ENCODE peak calls at places on chromosomes 5 and 9, in nine cellular contexts. M is pons; H is fibroblast of lung; C is left colon; E is colonic mucosa; K is stimulated activated CD4-positive, alpha-beta T cell treated with anti-CD3 and anti-CD28 coated beads, Interleukin-4, amount 100 ng/mL, for 48 hours; Z is activated CD4-positive, alpha-beta T cell treated with anti-CD3 and anti-CD28 coated beads, Interleukin-2, amount 50 U/mL, for 1 hour; L is NCI-H1092; O is Calu3. N is an unnamed sample.
A peak's percentile ranks its signal among the peaks of the same experiment; 100 is the strongest.

GRCh38 chr9:135830496-135830895 is 76.8 kb downstream of the CAMSAP1 start:
- DNase-seq in M (no peak), H (no peak), C (no peak), E (no peak), K (no peak), Z (no peak), L (no peak), O (no peak), N (no peak)

GRCh38 chr5:124832510-124832909 is 86.1 kb upstream of the ZNF608 start:
- DNase-seq in M (no peak), H (no peak), C (no peak), E (no peak), K (no peak), Z (no peak), L (no peak), O (no peak), N (no peak)

GRCh38 chr9:91395106-91395552 is 28.5 kb downstream of the NFIL3 start:
- DNase-seq in M (peak; percentile 44), H (peak; percentile 13), C (no peak), E (no peak), K (no peak), Z (no peak), L (no peak), O (no peak), N (peak; percentile 25)

GRCh38 chr5:108641596-108641995 is 106.1 kb upstream of the FER start:
- DNase-seq in M (no peak), H (no peak), C (no peak), E (no peak), K (no peak), Z (no peak), L (no peak), O (no peak), N (no peak)

GRCh38 chr5:154753792-154754191 is 1.4 kb upstream of the LARP1 start:
- DNase-seq in M (peak; percentile 48), H (peak; percentile 95), C (peak; percentile 67), E (peak; percentile 39), K (no peak), Z (no peak), L (no peak), O (peak; percentile 12), N (peak; percentile 72)

GRCh38 chr9:93058357-93059096 is at the start of gene SUSD3:
- DNase-seq in M (no peak), H (peak; percentile 35), C (peak; percentile 48), E (peak; percentile 77), K (peak; percentile 57), Z (peak; percentile 68), L (no peak), O (peak; percentile 55), N (peak; percentile 79)

GRCh38 chr9:135134253-135135028 is 47.0 kb downstream of the OLFM1 start:
- DNase-seq in M (no peak), H (no peak), C (no peak), E (no peak), K (no peak), Z (no peak), L (peak; percentile 27), O (peak; percentile 2), N (peak; percentile 25)

GRCh38 chr5:93809430-93809829 is 68.0 kb upstream of the POU5F2 start:
- DNase-seq in M (no peak), H (no peak), C (no peak), E (no peak), K (no peak), Z (no peak), L (no peak), O (no peak), N (no peak)

GRCh38 chr9:16150501-16150900 is 597.7 kb downstream of the CCDC171 start:
- DNase-seq in M (no peak), H (no peak), C (peak; percentile 38), E (no peak), K (no peak), Z (no peak), L (no peak), O (no peak), N (peak; percentile 42)

GRCh38 chr5:37721447-37721871 is 118.4 kb downstream of the GDNF start:
- DNase-seq in M (no peak), H (peak; percentile 65), C (no peak), E (no peak), K (no peak), Z (no peak), L (no peak), O (no peak), N (no peak)

GRCh38 chr5:72515211-72515610 is 8.0 kb upstream of the ZNF366 start:
- DNase-seq in M (no peak), H (no peak), C (no peak), E (no peak), K (no peak), Z (no peak), L (no peak), O (no peak), N (no peak)

GRCh38 chr5:30099634-30100033 is 1093.9 kb upstream of the CDH6 start:
- DNase-seq in M (no peak), H (peak; percentile 54), C (no peak), E (no peak), K (no peak), Z (no peak), L (peak; percentile 1), O (no peak), N (no peak)

GRCh38 chr5:158022393-158022792 is 163.4 kb upstream of the CLINT1 start:
- DNase-seq in M (no peak), H (no peak), C (no peak), E (no peak), K (no peak), Z (no peak), L (no peak), O (no peak), N (no peak)

GRCh38 chr5:60497706-60498500 is 202.1 kb downstream of the DEPDC1B start:
- DNase-seq in M (no peak), H (peak; percentile 87), C (no peak), E (no peak), K (no peak), Z (no peak), L (no peak), O (no peak), N (no peak)

GRCh38 chr9:132410642-132411041 is 631 bp downstream of the CFAP77 start:
- DNase-seq in M (no peak), H (no peak), C (no peak), E (no peak), K (no peak), Z (no peak), L (no peak), O (no peak), N (no peak)

GRCh38 chr5:96807099-96807654 is 568 bp downstream of the ERAP1 start:
- DNase-seq in M (peak; percentile 69), H (peak; percentile 58), C (peak; percentile 80), E (peak; percentile 85), K (no peak), Z (no peak), L (peak; percentile 75), O (peak; percentile 86), N (peak; percentile 89)

GRCh38 chr5:45252991-45253390 is 443.2 kb downstream of the HCN1 start:
- DNase-seq in M (no peak), H (no peak), C (no peak), E (no peak), K (no peak), Z (no peak), L (no peak), O (no peak), N (no peak)

GRCh38 chr5:10451137-10451824 is 9.6 kb downstream of the ROPN1L start:
- DNase-seq in M (no peak), H (no peak), C (no peak), E (no peak), K (no peak), Z (no peak), L (no peak), O (no peak), N (no peak)

GRCh38 chr9:17942498-17942897 is 363.6 kb downstream of the SH3GL2 start:
- DNase-seq in M (no peak), H (no peak), C (no peak), E (peak; percentile 36), K (no peak), Z (no peak), L (no peak), O (no peak), N (peak; percentile 12)

GRCh38 chr5:87300176-87300575 is 32.5 kb downstream of the RASA1 start:
- DNase-seq in M (no peak), H (peak; percentile 26), C (no peak), E (no peak), K (no peak), Z (no peak), L (no peak), O (no peak), N (no peak)

GRCh38 chr9:75360258-75360657 is 271.9 kb downstream of the OSTF1 start:
- DNase-seq in M (no peak), H (no peak), C (no peak), E (no peak), K (no peak), Z (no peak), L (no peak), O (no peak), N (no peak)

GRCh38 chr9:80994892-80995291 is 694.5 kb downstream of the TLE1 start:
- DNase-seq in M (no peak), H (peak; percentile 58), C (no peak), E (no peak), K (no peak), Z (no peak), L (no peak), O (no peak), N (no peak)

GRCh38 chr5:140297283-140297682 is 5.6 kb downstream of the PFDN1 start:
- DNase-seq in M (no peak), H (no peak), C (no peak), E (no peak), K (no peak), Z (no peak), L (no peak), O (no peak), N (no peak)

GRCh38 chr5:176695073-176695472 is 47.8 kb downstream of the TSPAN17 start:
- DNase-seq in M (no peak), H (no peak), C (no peak), E (no peak), K (no peak), Z (no peak), L (no peak), O (no peak), N (no peak)

GRCh38 chr5:172455511-172456061 is 1.3 kb upstream of the SH3PXD2B start:
- DNase-seq in M (no peak), H (peak; percentile 78), C (no peak), E (peak; percentile 44), K (no peak), Z (no peak), L (no peak), O (no peak), N (no peak)

GRCh38 chr5:79513519-79514390 is at the start of gene HOMER1:
- DNase-seq in M (peak; percentile 59), H (peak; percentile 80), C (peak; percentile 73), E (peak; percentile 74), K (peak; percentile 54), Z (peak; percentile 67), L (peak; percentile 67), O (peak; percentile 89), N (peak; percentile 77)

GRCh38 chr5:43256261-43256966 is 56.8 kb downstream of the HMGCS1 start:
- DNase-seq in M (no peak), H (no peak), C (no peak), E (no peak), K (no peak), Z (no peak), L (no peak), O (no peak), N (no peak)

GRCh38 chr5:53616939-53617549 is 56.6 kb downstream of the NDUFS4 start:
- DNase-seq in M (no peak), H (peak; percentile 18), C (no peak), E (no peak), K (no peak), Z (no peak), L (no peak), O (no peak), N (no peak)

GRCh38 chr9:81878530-81878929 is 49.7 kb upstream of the SPATA31D4 start:
- DNase-seq in M (no peak), H (no peak), C (no peak), E (no peak), K (no peak), Z (no peak), L (no peak), O (no peak), N (no peak)

N was measured in body of pancreas.